ENCODE peak calls at places on chromosomes 11 and 22, in eight cellular contexts. W is HTR-8/SVneo; H is activated T-helper 1 cell treated with anti-CD3 and anti-CD28 coated beads, Interleukin-12 subunit alpha, Interleukin-12 subunit beta, Interleukin-2, Interleukin-4 antibody, amounts not matched to agents 30 ng/mL and 10 ng/mL and 1 ng/mL, durations not matched to agents 14 hours and 24 hours and 36 hours; U is NB4; V is foreskin fibroblast; O is upper lobe of right lung; J is RKO; A is stimulated activated CD8-positive, alpha-beta memory T cell treated with anti-CD3 and anti-CD28 coated beads, Interleukin-15, amount 100 ng/mL, for 48 hours. C is an unnamed sample.
A peak's percentile ranks its signal among the peaks of the same experiment; 100 is the strongest.

GRCh38 chr11:115324569-115325432 is 179.4 kb downstream of the CADM1 start:
- DNase-seq in O (no peak), J (peak; percentile 79), V (peak; percentile 43), H (peak; percentile 20), U (peak; percentile 64), A (peak; percentile 0), W (peak; percentile 41), C (no peak)

GRCh38 chr11:102882389-102883024 is 7.7 kb upstream of the MMP12 start:
- DNase-seq in A (no peak), U (peak; percentile 58), H (no peak), J (peak; percentile 18), V (peak; percentile 71), W (no peak), O (no peak), C (no peak)

GRCh38 chr11:67694875-67695555 is 20.6 kb upstream of the ALDH3B2 start:
- DNase-seq in U (no peak), J (no peak), W (no peak), A (no peak), V (no peak), O (no peak), H (no peak), C (no peak)

GRCh38 chr22:32590556-32590955 is 115.9 kb downstream of the FBXO7 start:
- DNase-seq in W (no peak), H (no peak), O (no peak), A (no peak), J (no peak), U (no peak), V (peak; percentile 74), C (no peak)

GRCh38 chr11:118001494-118001971 is 15.3 kb downstream of the IL10RA start:
- DNase-seq in J (no peak), V (no peak), O (no peak), A (no peak), U (peak; percentile 4), H (peak; percentile 45), W (no peak), C (no peak)

GRCh38 chr11:10846664-10847063 is 11.2 kb downstream of the ZBED5 start:
- DNase-seq in U (no peak), V (no peak), H (no peak), J (no peak), O (no peak), W (no peak), A (no peak), C (no peak)

GRCh38 chr11:88202498-88202897 is 27.3 kb upstream of the RAB38 start:
- DNase-seq in W (no peak), U (no peak), O (no peak), V (no peak), H (no peak), A (no peak), J (no peak), C (no peak)

GRCh38 chr11:7604331-7604973 is 68.8 kb downstream of the CYB5R2 start:
- DNase-seq in V (no peak), J (no peak), O (no peak), H (no peak), U (no peak), W (peak; percentile 7), A (no peak), C (no peak)

GRCh38 chr11:57771365-57771764 is 9.8 kb downstream of the CTNND1 start:
- DNase-seq in A (no peak), W (no peak), O (no peak), H (no peak), V (no peak), U (no peak), J (no peak), C (no peak)

GRCh38 chr11:75582935-75583709 is 21.1 kb downstream of the SERPINH1 start:
- DNase-seq in J (peak; percentile 68), W (peak; percentile 76), U (peak; percentile 81), V (peak; percentile 90), O (peak; percentile 86), H (no peak), A (peak; percentile 48), C (peak; percentile 97)

GRCh38 chr11:2517386-2518064 is 72.7 kb downstream of the KCNQ1 start:
- DNase-seq in H (no peak), A (no peak), O (peak; percentile 54), J (no peak), U (no peak), W (no peak), V (no peak), C (peak; percentile 23)

GRCh38 chr11:47243454-47243853 is 5.2 kb downstream of the ACP2 start:
- DNase-seq in J (no peak), U (no peak), O (no peak), H (no peak), V (no peak), A (no peak), W (no peak), C (no peak)

GRCh38 chr22:19687561-19688300 is 26.6 kb upstream of the SEPTIN5 start:
- DNase-seq in O (peak; percentile 74), J (no peak), U (peak; percentile 97), H (no peak), A (no peak), W (no peak), V (no peak), C (no peak)

GRCh38 chr11:117376517-117376916 is 48.9 kb downstream of the CEP164 start:
- DNase-seq in J (no peak), V (no peak), U (no peak), W (no peak), H (no peak), O (no peak), A (no peak), C (no peak)

C was measured in 8988T.